ENCODE peak calls at places on chromosome 11, in five cellular contexts. Q is stomach, Z is ovary, H is suprapubic skin, P is A549. E is an unnamed sample. For H3K4me1, the result is how much of the 10 kb centered on the place peaks cover.

GRCh38 chr11:74019860-74020259 is 11.0 kb upstream of the UCP3 start:
- DNase-seq in Q (no peak), Z (no peak), H (no peak), P (no peak), E (no peak)

GRCh38 chr11:20008870-20009644 is 151.2 kb downstream of the DBX1 start:
- DNase-seq in Q (no peak), Z (no peak), H (no peak), P (no peak), E (no peak)

GRCh38 chr11:127074151-127074761 is 73.7 kb upstream of the KIRREL3 start:
- DNase-seq in Q (no peak), Z (no peak), H (no peak), P (peak), E (no peak)

GRCh38 chr11:131762346-131763110 is 392.1 kb downstream of the NTM start:
- DNase-seq in Q (no peak), Z (no peak), H (no peak), P (no peak), E (no peak)

GRCh38 chr11:20754957-20755356 is 85.6 kb downstream of the NELL1 start:
- DNase-seq in Q (no peak), Z (no peak), H (no peak), P (peak), E (no peak)

GRCh38 chr11:79860336-79860735 is 419.5 kb upstream of the TENM4 start:
- DNase-seq in Q (no peak), Z (no peak), H (no peak), P (no peak), E (no peak)

GRCh38 chr11:123428221-123428631 is 1.8 kb upstream of the GRAMD1B start:
- DNase-seq in Q (no peak), Z (peak), H (no peak), P (no peak), E (no peak)

GRCh38 chr11:17475666-17476316 is 854 bp downstream of the ABCC8 start:
- DNase-seq in Q (no peak), Z (no peak), H (no peak), P (no peak), E (no peak)

GRCh38 chr11:85941380-85941973 is 86.3 kb downstream of the CCDC83 start:
- DNase-seq in Q (peak), Z (peak), H (no peak), P (peak), E (no peak)

GRCh38 chr11:119571311-119571710 is 148.3 kb upstream of the THY1 start:
- DNase-seq in Q (no peak), Z (no peak), H (no peak), P (no peak), E (no peak)
- H3K4me1 ChIP-seq in Q (under half), Z (under half), H (under half), P (under half), E (under half)

DNA sequence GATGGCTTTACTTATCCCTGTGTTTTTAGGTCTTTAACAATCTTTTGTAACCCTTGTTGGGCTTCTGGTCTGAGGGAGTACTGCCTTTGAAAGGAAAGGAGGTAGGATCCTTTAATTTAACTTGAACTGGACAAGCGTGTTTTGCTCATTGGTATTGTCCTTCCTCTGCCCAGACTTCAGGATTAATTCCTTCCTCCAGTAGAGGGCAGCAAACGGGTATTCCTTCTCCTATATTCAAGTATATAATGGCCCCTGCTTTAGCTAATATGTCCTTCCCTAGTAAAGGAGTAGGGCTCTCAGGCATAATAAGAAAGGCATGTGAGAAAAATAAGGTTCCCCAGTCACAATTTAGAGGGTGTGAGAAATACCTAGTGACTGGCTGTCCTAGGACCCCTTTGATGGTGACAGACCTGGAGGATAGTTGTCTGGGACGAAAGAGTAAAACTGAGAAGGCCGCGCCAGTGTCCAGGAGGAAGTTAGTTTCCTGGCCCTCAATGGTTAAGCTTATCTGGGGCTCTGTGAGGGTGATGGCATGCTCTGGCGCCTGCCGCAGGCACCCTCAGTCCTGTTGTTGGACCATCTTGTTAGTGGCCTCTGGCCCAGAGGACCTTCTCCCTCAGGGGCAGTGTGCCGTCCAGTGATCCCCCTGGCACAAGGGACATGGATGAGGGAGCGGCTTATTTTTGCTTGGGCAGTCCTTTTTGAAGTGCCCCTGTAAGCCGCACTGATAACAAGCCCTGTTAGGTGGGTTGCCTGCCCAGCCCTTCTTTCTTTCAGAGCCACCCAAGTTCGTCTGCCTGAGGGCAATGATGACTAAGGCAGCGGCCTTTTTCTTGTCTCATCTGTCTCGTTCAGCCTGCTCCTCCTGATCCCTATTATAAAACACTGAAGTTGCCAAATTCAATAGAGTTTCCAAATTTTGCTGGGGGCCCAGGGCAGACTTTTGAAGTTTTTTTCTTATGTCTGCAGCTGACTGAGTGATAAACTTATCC is 51.8 kb downstream of the C11orf71 start:
- DNase-seq in Q (peak), Z (peak), H (no peak), P (peak), E (no peak)
- TF ChIP-seq CTCF in Q (peak), Z (no peak), H (no peak), P (peak), E (peak)

GRCh38 chr11:64165842-64166635 is at the start of gene MACROD1:
- DNase-seq in Q (peak), Z (peak), H (peak), P (peak), E (peak)
- TF ChIP-seq EP300 in Q (no peak), Z (no peak), H (no peak), P (no peak), E (no peak)

GRCh38 chr11:119424276-119424675 is 1.3 kb upstream of the THY1 start:
- DNase-seq in Q (no peak), Z (no peak), H (no peak), P (no peak), E (no peak)

GRCh38 chr11:119423459-119424254 is 685 bp upstream of the THY1 start:
- DNase-seq in Q (no peak), Z (no peak), H (no peak), P (no peak), E (no peak)

GRCh38 chr11:119422505-119423416 is at the start of gene THY1:
- DNase-seq in Q (no peak), Z (no peak), H (no peak), P (no peak), E (peak)

GRCh38 chr11:119426142-119426541 is 3.2 kb upstream of the THY1 start:
- DNase-seq in Q (no peak), Z (no peak), H (no peak), P (no peak), E (no peak)

GRCh38 chr11:119424775-119425174 is 1.8 kb upstream of the THY1 start:
- DNase-seq in Q (no peak), Z (no peak), H (no peak), P (no peak), E (no peak)
- H3K4me1 ChIP-seq in Q (under half), Z (under half), H (under half), P (under half), E (under half)

DNA sequence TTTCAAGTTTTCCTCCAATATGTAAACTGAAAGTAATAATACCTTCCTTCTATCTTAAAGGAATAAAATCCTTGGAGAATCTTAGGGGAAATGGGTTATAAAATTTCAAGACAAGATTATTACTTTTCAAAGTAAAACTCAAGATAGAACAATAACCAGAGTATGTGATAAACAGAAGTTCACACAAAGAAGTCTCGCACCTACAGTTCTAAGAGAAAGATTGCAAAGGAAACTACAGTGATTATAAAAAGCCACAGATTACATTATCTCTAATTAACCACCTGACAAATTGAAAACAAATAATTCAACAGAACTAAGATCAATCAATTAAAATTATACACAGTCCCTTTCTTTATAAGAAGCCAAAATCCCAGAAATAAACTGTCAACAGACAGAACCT is 34.0 kb downstream of the AMBRA1 start:
- DNase-seq in Q (no peak), Z (no peak), H (no peak), P (no peak), E (no peak)
- TF ChIP-seq CTCF in Q (no peak), Z (no peak), H (no peak), P (no peak), E (no peak)

DNA sequence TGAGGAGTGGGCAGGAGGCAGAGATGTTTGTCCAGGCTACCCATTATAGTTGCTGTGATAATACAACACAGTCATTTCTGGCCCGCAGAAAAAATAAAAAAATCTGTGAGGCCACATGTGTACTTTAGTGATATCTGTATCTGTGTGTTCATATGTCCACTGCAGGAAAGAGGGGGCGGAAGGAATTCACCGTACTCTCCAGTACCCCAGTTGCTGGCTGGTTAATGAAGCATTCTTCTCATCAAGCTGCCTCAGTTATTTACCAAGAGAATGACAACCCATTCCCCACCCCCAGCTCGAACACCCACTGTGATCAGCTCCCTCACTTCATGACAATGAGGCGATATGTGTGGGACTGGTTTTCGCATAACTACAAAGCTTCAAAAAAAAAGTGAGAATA is 309.3 kb downstream of the SOX6 start:
- DNase-seq in Q (no peak), Z (no peak), H (no peak), P (no peak), E (no peak)
- TF ChIP-seq EP300 in Q (no peak), Z (no peak), H (no peak), P (no peak), E (no peak)

DNA sequence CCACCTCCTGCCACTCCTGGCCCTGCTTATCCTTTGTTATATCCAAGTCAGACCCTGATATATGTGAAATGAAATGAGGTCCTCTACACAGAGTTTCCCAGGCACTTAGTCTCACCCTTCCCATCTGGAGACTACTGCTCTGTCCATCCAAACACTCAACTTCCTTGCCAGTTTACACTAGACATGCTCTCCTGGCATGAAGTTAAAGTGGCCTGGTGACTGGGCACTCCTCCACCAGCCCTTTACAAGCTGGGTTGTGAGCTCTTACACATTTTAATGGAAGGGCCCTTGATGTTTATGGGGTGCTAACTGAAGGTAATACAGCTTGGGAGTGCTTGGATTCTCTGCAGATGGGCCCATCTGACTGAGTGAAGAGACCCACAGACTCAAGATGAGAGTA is 216.1 kb upstream of the NARS2 start:
- DNase-seq in Q (no peak), Z (no peak), H (no peak), P (no peak), E (no peak)
- H3K4me1 ChIP-seq in Q (under half), Z (under half), H (under half), P (under half), E (under half)

DNA sequence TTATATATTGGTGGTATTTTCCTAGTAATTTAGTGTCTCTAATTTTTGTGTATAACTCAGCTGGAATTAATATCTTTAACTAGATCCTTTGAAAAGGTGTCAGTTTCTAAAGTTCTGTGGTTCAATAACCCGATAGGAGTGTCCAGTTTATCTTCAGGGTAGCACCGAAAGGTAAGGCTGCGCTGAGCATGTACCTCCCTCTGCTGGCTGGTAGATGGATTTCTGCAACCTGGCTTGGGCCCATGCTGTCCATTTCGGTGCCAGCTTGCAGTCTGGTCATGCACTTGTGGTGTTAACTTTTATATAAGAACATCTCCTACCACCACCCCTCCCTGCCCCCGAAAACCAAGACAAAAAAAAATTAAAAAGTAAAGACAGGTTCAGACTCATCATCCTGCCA is 24.7 kb downstream of the EXT2 start:
- DNase-seq in Q (no peak), Z (no peak), H (no peak), P (peak), E (no peak)
- TF ChIP-seq CTCF in Q (no peak), Z (no peak), H (no peak), P (no peak), E (no peak)